ENCODE peak calls at places on chromosome 15, in five cellular contexts. I is fibroblast of lung, E is WERI-Rb-1, V is breast epithelium, D is GM23248. O is an unnamed sample.

GRCh38 chr15:97140216-97140615 is 809.7 kb downstream of the NR2F2 start:
- DNase-seq in I (no peak), E (no peak), D (no peak), V (no peak), O (no peak)

GRCh38 chr15:67397139-67397538 is 123.8 kb upstream of the C15orf61 start:
- DNase-seq in E (no peak), D (no peak), I (no peak), V (no peak), O (no peak)

GRCh38 chr15:66566963-66567531 is 1.2 kb upstream of the LCTL start:
- DNase-seq in D (peak), E (peak), V (no peak), I (peak), O (peak)

GRCh38 chr15:41281236-41281635 is 50.2 kb downstream of the CHP1 start:
- DNase-seq in V (no peak), E (no peak), I (peak), D (peak), O (no peak)

GRCh38 chr15:33098082-33099058 is 96.1 kb downstream of the FMN1 start:
- DNase-seq in I (peak), E (no peak), D (peak), V (no peak), O (no peak)

GRCh38 chr15:37099321-37100108 is 834 bp downstream of the MEIS2 start:
- DNase-seq in I (peak), E (peak), V (no peak), D (peak), O (peak)

GRCh38 chr15:59456114-59456513 is 18.1 kb downstream of the FAM81A start:
- DNase-seq in E (no peak), D (no peak), V (no peak), I (no peak), O (peak)

GRCh38 chr15:88383354-88383753 is 83.8 kb downstream of the MRPL46 start:
- DNase-seq in V (no peak), E (peak), I (no peak), D (no peak), O (no peak)

GRCh38 chr15:50764331-50765201 is 940 bp downstream of the SPPL2A start:
- DNase-seq in I (peak), D (peak), V (no peak), E (no peak), O (no peak)

GRCh38 chr15:77515613-77516012 is 94.9 kb downstream of the HMG20A start:
- DNase-seq in V (no peak), D (no peak), I (no peak), E (no peak), O (no peak)

GRCh38 chr15:37837276-37837675 is 97.2 kb upstream of the TMCO5A start:
- DNase-seq in D (peak), E (no peak), V (no peak), I (peak), O (no peak)

GRCh38 chr15:52784799-52785671 is 5.1 kb downstream of the ONECUT1 start:
- DNase-seq in D (no peak), V (no peak), E (peak), I (no peak), O (peak)

GRCh38 chr15:83285284-83285978 is 967 bp upstream of the BNC1 start:
- DNase-seq in E (no peak), I (no peak), D (peak), V (no peak), O (no peak)

GRCh38 chr15:66389859-66390382 is 3.2 kb downstream of the MAP2K1 start:
- DNase-seq in D (peak), V (no peak), E (no peak), I (no peak), O (no peak)

GRCh38 chr15:80999623-81000036 is 1.1 kb upstream of the TLNRD1 start:
- DNase-seq in I (no peak), E (no peak), D (no peak), V (peak), O (peak)

GRCh38 chr15:39130556-39131379 is 450.1 kb upstream of the THBS1 start:
- DNase-seq in E (no peak), V (no peak), I (no peak), D (peak), O (no peak)

GRCh38 chr15:48858401-48858800 is 19.5 kb upstream of the EID1 start:
- DNase-seq in V (no peak), D (peak), I (peak), E (no peak), O (no peak)

GRCh38 chr15:44734839-44735481 is 1.4 kb upstream of the TRIM69 start:
- DNase-seq in D (no peak), E (no peak), V (no peak), I (no peak), O (no peak)
- H3K27ac ChIP-seq in D (no peak), E (no peak), V (no peak), I (no peak), O (no peak)

GRCh38 chr15:74265046-74265639 is 29.0 kb downstream of the CCDC33 start:
- DNase-seq in V (no peak), D (peak), E (no peak), I (peak), O (no peak)
- H3K27ac ChIP-seq in V (no peak), D (no peak), E (no peak), I (no peak), O (no peak)

GRCh38 chr15:42595641-42596240 is 20.3 kb downstream of the STARD9 start:
- DNase-seq in E (no peak), V (no peak), I (peak), D (peak), O (no peak)
- H3K27ac ChIP-seq in E (no peak), V (peak), I (peak), D (no peak), O (no peak)

GRCh38 chr15:35491999-35492398 is 54.0 kb downstream of the DPH6 start:
- DNase-seq in I (no peak), D (no peak), V (no peak), E (peak), O (no peak)

GRCh38 chr15:35491173-35491572 is 54.8 kb downstream of the DPH6 start:
- DNase-seq in I (no peak), V (no peak), D (no peak), E (no peak), O (no peak)

GRCh38 chr15:35499723-35500122 is 46.2 kb downstream of the DPH6 start:
- DNase-seq in E (no peak), V (no peak), I (no peak), D (no peak), O (no peak)

GRCh38 chr15:35495075-35495474 is 50.9 kb downstream of the DPH6 start:
- DNase-seq in D (no peak), I (no peak), V (no peak), E (no peak), O (no peak)

DNA sequence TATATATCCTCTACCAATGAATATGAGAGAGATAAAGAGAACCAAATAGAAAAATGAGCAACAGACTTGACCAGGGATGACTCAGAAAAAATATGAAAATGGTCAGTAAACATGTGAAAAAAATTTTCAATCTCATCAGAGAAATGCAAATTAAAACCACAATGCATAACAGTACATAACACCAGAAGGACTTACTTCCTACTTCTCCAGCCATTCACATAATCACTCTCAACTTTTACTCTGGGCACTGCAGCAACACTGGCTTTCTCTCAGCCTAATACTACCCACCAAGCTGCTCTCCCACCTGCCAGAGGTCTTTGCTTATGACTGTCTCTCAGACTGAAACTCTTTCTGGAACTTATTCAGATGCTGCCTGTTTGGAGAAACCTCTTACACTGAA is 49.4 kb downstream of the DPH6 start:
- DNase-seq in E (no peak), D (no peak), I (no peak), V (no peak), O (no peak)
- H3K27ac ChIP-seq in E (no peak), D (no peak), I (no peak), V (no peak), O (no peak)

DNA sequence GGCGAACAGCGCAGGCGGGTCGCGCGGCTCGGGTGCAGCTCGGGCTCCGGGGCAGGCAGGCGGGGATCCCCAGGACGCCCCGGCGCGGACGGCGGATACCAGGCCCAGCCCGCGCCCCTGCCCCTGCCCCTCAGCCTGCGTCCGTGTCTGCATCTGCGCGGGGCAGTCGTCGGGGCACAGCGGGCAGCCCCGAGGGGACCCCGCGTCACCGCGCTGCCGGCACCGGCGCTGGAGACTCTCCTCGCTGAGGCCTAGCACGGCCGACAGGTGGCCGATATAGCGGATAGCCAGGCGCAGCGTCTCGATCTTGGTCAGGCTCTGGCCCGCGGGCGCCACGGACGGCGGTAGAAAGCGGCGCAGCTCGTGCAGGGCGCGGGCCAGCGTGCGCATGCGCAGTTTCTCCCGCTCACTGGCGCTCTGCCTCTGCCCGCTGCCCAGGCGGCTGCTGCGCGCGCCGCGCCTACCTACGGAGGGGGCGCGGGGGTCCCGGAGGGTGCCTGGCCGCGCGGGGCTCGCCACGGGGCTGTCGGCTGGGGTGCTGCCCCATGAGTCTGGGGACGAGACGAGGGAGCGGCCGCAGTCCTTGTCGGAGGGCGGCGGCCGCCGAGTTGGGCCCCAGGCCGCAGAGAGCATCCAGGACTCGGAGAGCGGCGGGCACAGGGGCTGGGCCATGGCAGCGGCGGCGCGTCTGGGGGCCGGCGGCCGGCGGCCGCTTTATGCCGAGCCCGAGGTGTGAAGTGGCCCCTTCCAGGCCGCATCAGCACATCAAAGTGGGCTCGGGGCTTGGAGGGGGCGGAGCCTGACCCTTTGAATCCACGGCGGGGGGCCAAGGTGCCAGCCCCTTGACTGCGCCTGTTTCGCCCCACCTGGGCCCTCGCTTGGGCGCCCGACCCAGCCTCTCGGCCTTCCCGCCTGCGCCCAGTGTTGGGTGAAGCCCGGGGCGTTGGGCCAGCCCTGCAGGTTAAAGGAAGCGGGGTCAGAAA is at the start of gene MESP1:
- DNase-seq in I (peak), E (peak), D (peak), V (peak), O (peak)
- H3K27ac ChIP-seq in I (no peak), E (peak), D (no peak), V (peak), O (peak)

DNA sequence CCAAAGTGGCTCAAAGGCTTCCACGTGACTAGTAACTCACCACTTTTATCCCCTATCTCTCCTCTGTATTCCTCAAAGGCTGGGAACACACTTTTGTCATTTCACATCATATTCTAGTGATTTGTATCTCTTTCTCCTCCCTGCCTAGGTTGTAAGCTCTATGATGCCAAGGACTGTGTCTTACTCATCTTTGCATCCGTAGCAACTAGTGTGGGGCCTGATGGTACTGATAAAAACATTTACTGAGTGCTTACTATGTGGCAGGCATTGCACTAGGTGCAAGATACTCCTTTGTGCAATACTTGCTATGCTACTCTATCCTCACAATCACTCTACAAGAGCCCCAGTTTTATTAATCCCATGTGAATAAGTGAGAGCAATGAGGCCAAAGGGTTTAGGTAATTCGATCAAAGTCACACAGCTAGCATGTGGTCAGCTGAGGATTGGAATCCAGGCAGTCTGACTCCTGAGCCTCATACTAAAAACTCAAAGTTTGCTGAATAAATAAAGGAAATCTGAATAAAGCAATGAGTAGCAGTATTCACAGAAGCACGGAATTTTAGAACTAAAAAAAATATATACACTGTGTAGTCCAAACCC is 342.6 kb upstream of the ICE2 start:
- DNase-seq in D (no peak), I (no peak), V (no peak), E (no peak), O (no peak)
- H3K27ac ChIP-seq in D (no peak), I (no peak), V (no peak), E (no peak), O (no peak)

DNA sequence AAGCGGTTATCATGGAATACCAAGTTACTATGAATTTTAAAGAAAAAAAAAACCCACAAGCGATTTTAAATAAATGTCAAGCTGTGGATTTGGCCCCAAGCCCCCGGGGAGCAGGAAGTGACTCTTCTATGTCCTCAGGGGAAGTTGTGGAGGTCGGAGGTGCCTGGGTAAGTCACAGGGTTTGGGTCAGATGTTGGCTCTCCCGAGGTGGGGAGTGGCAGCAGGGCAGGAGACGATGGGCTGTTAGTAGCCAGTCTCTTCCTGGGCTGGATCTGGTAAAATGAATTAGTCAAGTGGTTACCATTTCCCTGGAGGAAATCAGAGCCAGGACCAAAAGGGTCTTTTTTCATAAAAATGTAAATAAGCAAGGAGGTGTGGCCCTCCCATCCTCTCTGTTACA is 316.7 kb downstream of the TLE3 start:
- DNase-seq in E (no peak), I (no peak), V (no peak), D (no peak), O (no peak)
- H3K27ac ChIP-seq in E (no peak), I (no peak), V (no peak), D (no peak), O (no peak)

DNA sequence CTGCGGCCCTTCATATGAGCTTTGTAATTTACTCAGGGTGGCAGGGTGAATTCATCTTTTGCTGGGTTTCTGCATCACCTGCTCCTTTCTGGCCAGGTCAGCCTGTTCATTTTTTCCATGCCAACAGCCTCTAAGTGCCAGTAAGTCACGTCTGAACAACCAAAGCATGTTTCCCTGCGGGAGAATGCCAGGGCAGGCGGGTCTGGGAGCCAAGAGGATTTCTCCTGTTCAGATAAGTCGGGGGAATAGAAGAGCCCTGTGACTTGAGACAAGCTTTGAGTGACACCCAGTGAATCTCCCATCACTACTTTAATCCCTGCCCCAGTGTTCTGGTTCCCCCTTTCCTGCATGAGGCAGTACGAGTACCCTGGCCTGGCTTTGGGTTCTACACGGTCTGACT is 153.1 kb downstream of the PGPEP1L start:
- DNase-seq in I (no peak), E (no peak), D (no peak), V (no peak), O (no peak)
- H3K27ac ChIP-seq in I (no peak), E (no peak), D (peak), V (peak), O (no peak)

GRCh38 chr15:26438316-26438715 is 334.6 kb downstream of the GABRB3 start:
- DNase-seq in V (no peak), D (no peak), I (no peak), E (no peak), O (no peak)

GRCh38 chr15:26442680-26443079 is 330.2 kb downstream of the GABRB3 start:
- DNase-seq in D (no peak), E (no peak), I (no peak), V (no peak), O (no peak)

GRCh38 chr15:26443321-26443720 is 329.5 kb downstream of the GABRB3 start:
- DNase-seq in I (no peak), V (no peak), E (no peak), D (no peak), O (no peak)

GRCh38 chr15:26438718-26439117 is 334.1 kb downstream of the GABRB3 start:
- DNase-seq in E (no peak), D (no peak), V (no peak), I (no peak), O (no peak)

GRCh38 chr15:26439681-26440080 is 333.2 kb downstream of the GABRB3 start:
- DNase-seq in E (no peak), D (no peak), V (no peak), I (no peak), O (no peak)
- H3K27ac ChIP-seq in E (no peak), D (no peak), V (no peak), I (no peak), O (no peak)

GRCh38 chr15:84599906-84600305 is 903 bp upstream of the ZSCAN2 start:
- DNase-seq in V (no peak), D (no peak), E (no peak), I (no peak), O (no peak)

GRCh38 chr15:84598993-84599392 is 1.8 kb upstream of the ZSCAN2 start:
- DNase-seq in E (peak), I (peak), V (no peak), D (peak), O (peak)

GRCh38 chr15:84601555-84601838 is 688 bp downstream of the ZSCAN2 start:
- DNase-seq in E (no peak), I (no peak), V (no peak), D (peak), O (no peak)

GRCh38 chr15:84600687-84601554 is at the start of gene ZSCAN2:
- DNase-seq in V (peak), D (peak), E (peak), I (peak), O (peak)

GRCh38 chr15:84600331-84600686 is 500 bp upstream of the ZSCAN2 start:
- DNase-seq in I (peak), E (peak), D (peak), V (peak), O (peak)
- H3K27ac ChIP-seq in I (no peak), E (no peak), D (peak), V (peak), O (peak)